ENCODE peak calls at places on chromosomes 5 and 9, in ten cellular contexts. M, C, X, T, N, V, W, G, O and Y are unnamed samples.
A peak's percentile ranks its signal among the peaks of the same experiment; 100 is the strongest.

GRCh38 chr5:43619911-43620310 is 16.9 kb downstream of the NNT start:
- DNase-seq in M (no peak), C (no peak), X (no peak), T (no peak), N (no peak), V (no peak), W (no peak), G (no peak), O (no peak), Y (no peak)

GRCh38 chr9:128276008-128276573 is at the start of gene SWI5:
- DNase-seq in M (peak; percentile 100), C (peak; percentile 100), X (peak; percentile 97), T (peak; percentile 99), N (peak; percentile 100), V (peak; percentile 100), W (peak; percentile 99), G (peak; percentile 92), O (peak; percentile 99), Y (peak; percentile 98)

GRCh38 chr5:140794594-140795258 is at the start of gene PCDHA2:
- DNase-seq in M (no peak), C (no peak), X (no peak), T (no peak), N (no peak), V (peak; percentile 63), W (no peak), G (no peak), O (no peak), Y (no peak)

GRCh38 chr9:7246917-7247538 is 489.3 kb downstream of the KDM4C start:
- DNase-seq in M (no peak), C (no peak), X (no peak), T (no peak), N (no peak), V (no peak), W (no peak), G (no peak), O (no peak), Y (no peak)

GRCh38 chr9:12266758-12267157 is 426.4 kb upstream of the TYRP1 start:
- DNase-seq in M (no peak), C (no peak), X (no peak), T (no peak), N (no peak), V (no peak), W (no peak), G (no peak), O (no peak), Y (no peak)

GRCh38 chr9:84226126-84226525 is 114.4 kb downstream of the SLC28A3 start:
- DNase-seq in M (no peak), C (no peak), X (no peak), T (no peak), N (no peak), V (no peak), W (no peak), G (no peak), O (no peak), Y (no peak)

GRCh38 chr5:146007270-146007669 is 70.9 kb downstream of the SH3RF2 start:
- DNase-seq in M (no peak), C (no peak), X (peak; percentile 37), T (no peak), N (no peak), V (peak; percentile 68), W (no peak), G (no peak), O (no peak), Y (no peak)

GRCh38 chr5:87746891-87747366 is 334.2 kb upstream of the CCNH start:
- DNase-seq in M (no peak), C (no peak), X (peak; percentile 95), T (no peak), N (no peak), V (no peak), W (peak; percentile 71), G (no peak), O (no peak), Y (no peak)

GRCh38 chr9:98202252-98202651 is 9.8 kb upstream of the CORO2A start:
- DNase-seq in M (no peak), C (no peak), X (no peak), T (no peak), N (no peak), V (no peak), W (no peak), G (no peak), O (no peak), Y (no peak)

GRCh38 chr9:81244631-81245030 is 444.7 kb downstream of the TLE1 start:
- DNase-seq in M (no peak), C (no peak), X (no peak), T (no peak), N (no peak), V (no peak), W (no peak), G (no peak), O (no peak), Y (no peak)

GRCh38 chr5:172820046-172820767 is 13.8 kb upstream of the ERGIC1 start:
- DNase-seq in M (no peak), C (peak; percentile 91), X (no peak), T (no peak), N (no peak), V (peak; percentile 46), W (peak; percentile 80), G (no peak), O (no peak), Y (peak; percentile 60)

GRCh38 chr5:102481044-102481715 is 17.6 kb downstream of the SLCO6A1 start:
- DNase-seq in M (no peak), C (no peak), X (peak; percentile 70), T (no peak), N (no peak), V (no peak), W (peak; percentile 54), G (no peak), O (no peak), Y (no peak)

GRCh38 chr5:6190838-6191237 is 187.5 kb downstream of the MED10 start:
- DNase-seq in M (no peak), C (no peak), X (no peak), T (no peak), N (no peak), V (no peak), W (no peak), G (no peak), O (no peak), Y (no peak)

GRCh38 chr9:15915711-15916110 is 362.9 kb downstream of the CCDC171 start:
- DNase-seq in M (no peak), C (no peak), X (peak; percentile 1), T (no peak), N (no peak), V (no peak), W (peak; percentile 13), G (no peak), O (no peak), Y (no peak)

GRCh38 chr9:20611751-20612287 is 10.5 kb downstream of the MLLT3 start:
- DNase-seq in M (no peak), C (peak; percentile 95), X (peak; percentile 40), T (no peak), N (no peak), V (no peak), W (peak; percentile 79), G (no peak), O (no peak), Y (no peak)

GRCh38 chr9:135137398-135137832 is 49.9 kb downstream of the OLFM1 start:
- DNase-seq in M (no peak), C (no peak), X (no peak), T (no peak), N (peak; percentile 22), V (peak; percentile 83), W (no peak), G (no peak), O (no peak), Y (peak; percentile 10)

GRCh38 chr5:177600458-177601018 is 606 bp downstream of the B4GALT7 start:
- DNase-seq in M (no peak), C (peak; percentile 12), X (no peak), T (no peak), N (no peak), V (no peak), W (peak; percentile 13), G (no peak), O (no peak), Y (no peak)

GRCh38 chr5:72459089-72459661 is 48.0 kb downstream of the ZNF366 start:
- DNase-seq in M (no peak), C (peak; percentile 47), X (peak; percentile 51), T (no peak), N (no peak), V (no peak), W (no peak), G (no peak), O (no peak), Y (no peak)

GRCh38 chr5:1974501-1975405 is 92.0 kb upstream of the IRX4 start:
- DNase-seq in M (no peak), C (no peak), X (no peak), T (no peak), N (no peak), V (no peak), W (no peak), G (no peak), O (no peak), Y (no peak)

GRCh38 chr9:136646827-136647711 is 15.6 kb upstream of the EGFL7 start:
- DNase-seq in M (no peak), C (no peak), X (no peak), T (no peak), N (no peak), V (no peak), W (no peak), G (no peak), O (no peak), Y (no peak)

GRCh38 chr5:44747396-44747795 is 61.4 kb upstream of the MRPS30 start:
- DNase-seq in M (no peak), C (no peak), X (no peak), T (no peak), N (no peak), V (no peak), W (no peak), G (no peak), O (no peak), Y (no peak)

GRCh38 chr9:3733039-3733408 is 207.2 kb upstream of the RFX3 start:
- DNase-seq in M (no peak), C (no peak), X (no peak), T (no peak), N (no peak), V (no peak), W (no peak), G (no peak), O (no peak), Y (no peak)

GRCh38 chr5:133396187-133396621 is 216.1 kb downstream of the FSTL4 start:
- DNase-seq in M (no peak), C (no peak), X (no peak), T (no peak), N (no peak), V (peak; percentile 83), W (no peak), G (no peak), O (no peak), Y (no peak)